ENCODE peak calls at places on chromosomes 7 and 10, in four cellular contexts. V is HL-60, K is K562, E is GM12878. M is an unnamed sample.

GRCh38 chr10:125783408-125783807 is 7.8 kb upstream of the MMP21 start:
- DNase-seq in E (no peak), K (no peak), V (no peak), M (no peak)

GRCh38 chr7:43307522-43307921 is 195.1 kb downstream of the HECW1 start:
- DNase-seq in K (no peak), E (no peak), V (no peak), M (no peak)

GRCh38 chr10:80357000-80357803 is 621 bp downstream of the DYDC2 start:
- DNase-seq in K (no peak), E (no peak), V (no peak), M (no peak)

GRCh38 chr7:64558781-64559180 is 4.1 kb downstream of the ZNF680 start:
- DNase-seq in E (no peak), V (no peak), K (no peak), M (no peak)

GRCh38 chr7:66503036-66503370 is 125.7 kb upstream of the KCTD7 start:
- DNase-seq in V (no peak), K (no peak), E (no peak), M (no peak)

GRCh38 chr10:35420044-35420443 is 83.7 kb downstream of the CCNY start:
- DNase-seq in K (no peak), V (no peak), E (no peak), M (no peak)

GRCh38 chr10:37344413-37344812 is 219.0 kb downstream of the ANKRD30A start:
- DNase-seq in E (no peak), V (no peak), K (no peak), M (no peak)

GRCh38 chr10:9331583-9332008 is 1277.1 kb downstream of the GATA3 start:
- DNase-seq in E (no peak), V (no peak), K (peak), M (no peak)

GRCh38 chr7:44064791-44065430 is 456 bp downstream of the PGAM2 start:
- DNase-seq in V (no peak), E (no peak), K (no peak), M (no peak)

GRCh38 chr7:2757904-2758672 is 70.1 kb downstream of the AMZ1 start:
- DNase-seq in K (peak), V (peak), E (peak), M (no peak)

GRCh38 chr10:5973069-5973468 is 4.3 kb downstream of the IL15RA start:
- DNase-seq in E (no peak), K (no peak), V (no peak), M (no peak)

GRCh38 chr10:30026080-30026479 is 33.3 kb downstream of the JCAD start:
- DNase-seq in E (no peak), K (no peak), V (no peak), M (no peak)

GRCh38 chr7:142870147-142870559 is 15.3 kb downstream of the EPHB6 start:
- DNase-seq in V (no peak), E (no peak), K (no peak), M (no peak)

GRCh38 chr10:72107325-72108003 is 19.1 kb upstream of the SPOCK2 start:
- DNase-seq in K (no peak), E (no peak), V (no peak), M (no peak)

GRCh38 chr10:71480662-71481061 is 83.9 kb downstream of the CDH23 start:
- DNase-seq in E (no peak), K (no peak), V (no peak), M (no peak)

GRCh38 chr10:8052970-8053445 is 1.5 kb upstream of the GATA3 start:
- DNase-seq in V (no peak), E (no peak), K (no peak), M (no peak)

GRCh38 chr10:121260383-121260782 is 337.9 kb downstream of the FGFR2 start:
- DNase-seq in K (no peak), V (peak), E (no peak), M (no peak)

GRCh38 chr7:102153586-102153948 is 133.1 kb upstream of the SH2B2 start:
- DNase-seq in E (no peak), V (no peak), K (no peak), M (no peak)
- TF ChIP-seq SPI1 in E (no peak), V (no peak), K (no peak), M (no peak)

GRCh38 chr10:90226526-90226925 is 525.1 kb downstream of the KIF20B start:
- DNase-seq in K (no peak), V (no peak), E (no peak), M (no peak)

GRCh38 chr10:90218846-90219245 is 517.5 kb downstream of the KIF20B start:
- DNase-seq in K (no peak), V (no peak), E (no peak), M (no peak)

GRCh38 chr10:90224791-90225566 is 523.6 kb downstream of the KIF20B start:
- DNase-seq in K (no peak), E (no peak), V (no peak), M (no peak)

GRCh38 chr10:90222939-90223338 is 521.5 kb downstream of the KIF20B start:
- DNase-seq in K (no peak), E (no peak), V (no peak), M (no peak)

GRCh38 chr10:90222372-90222771 is 521.0 kb downstream of the KIF20B start:
- DNase-seq in V (no peak), K (no peak), E (no peak), M (no peak)
- TF ChIP-seq SPI1 in V (no peak), K (no peak), E (no peak), M (no peak)

GRCh38 chr10:11795101-11795920 is 27.8 kb upstream of the PROSER2 start:
- DNase-seq in V (no peak), E (no peak), K (no peak), M (no peak)

GRCh38 chr10:11796439-11796838 is 26.7 kb upstream of the PROSER2 start:
- DNase-seq in V (no peak), E (no peak), K (no peak), M (no peak)

GRCh38 chr10:11794566-11794965 is 28.6 kb upstream of the PROSER2 start:
- DNase-seq in K (no peak), V (no peak), E (no peak), M (no peak)

GRCh38 chr10:11797281-11797680 is 25.9 kb upstream of the PROSER2 start:
- DNase-seq in K (no peak), V (no peak), E (no peak), M (no peak)

GRCh38 chr10:11793762-11794479 is 29.2 kb upstream of the PROSER2 start:
- DNase-seq in E (no peak), K (no peak), V (no peak), M (no peak)
- TF ChIP-seq SPI1 in E (no peak), K (no peak), V (no peak), M (no peak)

GRCh38 chr10:77419056-77419455 is 218.6 kb downstream of the KCNMA1 start:
- DNase-seq in V (no peak), E (no peak), K (no peak), M (no peak)

GRCh38 chr10:77418211-77418640 is 219.4 kb downstream of the KCNMA1 start:
- DNase-seq in V (no peak), E (no peak), K (no peak), M (no peak)

GRCh38 chr10:77417359-77417758 is 220.2 kb downstream of the KCNMA1 start:
- DNase-seq in K (no peak), E (no peak), V (no peak), M (no peak)

GRCh38 chr10:77416327-77417135 is 221.1 kb downstream of the KCNMA1 start:
- DNase-seq in E (no peak), K (no peak), V (no peak), M (no peak)

DNA sequence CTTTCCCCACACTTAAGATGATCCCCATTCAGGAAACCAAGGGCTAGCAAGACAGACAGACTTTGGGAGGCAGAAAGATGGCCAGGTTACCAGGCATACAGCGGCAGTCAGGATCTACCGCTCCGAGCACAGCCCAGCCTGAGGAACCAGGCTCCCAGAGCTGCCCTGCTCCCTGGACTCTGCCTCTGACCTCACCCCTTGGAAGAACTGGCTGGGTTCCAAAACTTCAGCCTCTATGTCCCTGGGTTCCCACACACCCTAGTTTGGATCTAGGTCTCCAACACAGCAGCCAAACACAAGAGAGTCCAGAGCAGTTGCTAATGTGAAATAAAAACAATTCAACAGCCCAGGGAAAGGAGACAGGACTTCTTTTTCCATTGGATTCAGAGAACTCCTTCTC is 219.8 kb downstream of the KCNMA1 start:
- DNase-seq in E (no peak), V (no peak), K (no peak), M (no peak)
- TF ChIP-seq SPI1 in E (no peak), V (no peak), K (no peak), M (no peak)

GRCh38 chr10:93475871-93476270 is 6.3 kb downstream of the MYOF start:
- DNase-seq in E (no peak), K (no peak), V (no peak), M (no peak)
- TF ChIP-seq SPI1 in E (no peak), K (no peak), V (peak), M (no peak)

DNA sequence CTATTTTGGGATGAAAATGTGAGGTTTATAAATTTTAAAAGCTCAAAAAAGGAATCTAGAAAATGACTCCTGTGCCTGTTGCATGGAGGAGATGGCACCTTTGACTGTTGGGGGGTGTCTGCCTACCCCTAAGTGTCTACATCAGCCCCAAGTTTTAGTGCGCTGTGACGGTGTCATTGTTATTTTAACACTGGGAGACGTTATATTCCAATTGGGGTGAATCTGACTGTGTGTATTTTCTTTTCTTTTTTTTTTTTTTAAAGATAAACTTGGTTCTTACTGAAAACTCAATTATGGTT is 517 bp downstream of the SRGN start:
- DNase-seq in V (no peak), E (no peak), K (peak), M (no peak)
- TF ChIP-seq SPI1 in V (no peak), E (no peak), K (no peak), M (no peak)

GRCh38 chr10:17029581-17030271 is 99.9 kb downstream of the CUBN start:
- DNase-seq in V (no peak), K (peak), E (no peak), M (no peak)
- TF ChIP-seq SPI1 in V (no peak), K (peak), E (no peak), M (no peak)

M was measured in GM12891.